ENCODE peak calls at places on chromosomes 3 and 15, in four cellular contexts. Z, B, A and O are unnamed samples. For H3K4me1 and H3K36me3, the result is how much of the 10 kb centered on the place peaks cover.

GRCh38 chr3:8441969-8442559 is 59.6 kb upstream of the LMCD1 start:
- DNase-seq in Z (peak), B (no peak), A (no peak), O (no peak)

GRCh38 chr3:154921351-154921750 is 158.8 kb upstream of the MME start:
- DNase-seq in Z (peak), B (no peak), A (no peak), O (no peak)

GRCh38 chr15:41804920-41805666 is 22.8 kb upstream of the JMJD7 start:
- DNase-seq in Z (no peak), B (no peak), A (no peak), O (no peak)

GRCh38 chr15:38549222-38549621 is 15.4 kb downstream of the RASGRP1 start:
- DNase-seq in Z (no peak), B (no peak), A (no peak), O (no peak)

GRCh38 chr15:94324117-94324826 is 92.9 kb downstream of the MCTP2 start:
- DNase-seq in Z (peak), B (peak), A (no peak), O (peak)

GRCh38 chr3:122916084-122916483 is 111.5 kb downstream of the SEMA5B start:
- DNase-seq in Z (no peak), B (no peak), A (no peak), O (no peak)

GRCh38 chr3:191253089-191253799 is 54.2 kb downstream of the OSTN start:
- DNase-seq in Z (peak), B (no peak), A (no peak), O (no peak)

GRCh38 chr3:40930131-40930538 is 269.2 kb upstream of the CTNNB1 start:
- DNase-seq in Z (no peak), B (no peak), A (peak), O (no peak)

GRCh38 chr15:96764501-96764900 is 434.0 kb downstream of the NR2F2 start:
- DNase-seq in Z (no peak), B (no peak), A (no peak), O (no peak)

GRCh38 chr3:196322-197153 is at the start of gene CHL1:
- DNase-seq in Z (peak), B (no peak), A (no peak), O (no peak)

GRCh38 chr3:38588276-38588971 is 61.1 kb downstream of the SCN5A start:
- DNase-seq in Z (no peak), B (no peak), A (peak), O (no peak)

GRCh38 chr3:47128110-47128509 is 35.8 kb downstream of the SETD2 start:
- DNase-seq in Z (no peak), B (no peak), A (no peak), O (no peak)

GRCh38 chr15:74403590-74403919 is 30.2 kb downstream of the SEMA7A start:
- DNase-seq in Z (no peak), B (no peak), A (no peak), O (no peak)

GRCh38 chr3:10962481-10963036 is 30.0 kb upstream of the SLC6A1 start:
- DNase-seq in Z (no peak), B (no peak), A (no peak), O (no peak)

GRCh38 chr3:155236473-155236872 is 57.0 kb downstream of the STRIT1 start:
- DNase-seq in Z (no peak), B (no peak), A (no peak), O (no peak)

GRCh38 chr3:134483195-134483890 is 2.4 kb downstream of the ANAPC13 start:
- DNase-seq in Z (no peak), B (no peak), A (no peak), O (no peak)

GRCh38 chr3:195411831-195412230 is 31.0 kb downstream of the ACAP2 start:
- DNase-seq in Z (no peak), B (no peak), A (no peak), O (no peak)

GRCh38 chr3:12188328-12188648 is 29.6 kb upstream of the TIMP4 start:
- DNase-seq in Z (no peak), B (no peak), A (no peak), O (no peak)

GRCh38 chr15:67838789-67839332 is 984 bp downstream of the RNU6-1 start:
- DNase-seq in Z (peak), B (no peak), A (peak), O (no peak)

GRCh38 chr3:106341090-106341489 is 472.3 kb upstream of the CBLB start:
- DNase-seq in Z (no peak), B (no peak), A (no peak), O (no peak)

GRCh38 chr3:127254730-127255129 is 33.1 kb downstream of the PRR20G start:
- DNase-seq in Z (peak), B (no peak), A (no peak), O (no peak)

GRCh38 chr3:141191097-141191749 is 40.4 kb upstream of the PXYLP1 start:
- DNase-seq in Z (no peak), B (no peak), A (no peak), O (no peak)

GRCh38 chr3:171648079-171648478 is 162.2 kb downstream of the PLD1 start:
- DNase-seq in Z (no peak), B (no peak), A (no peak), O (no peak)

GRCh38 chr3:172065534-172065933 is 26.2 kb downstream of the FNDC3B start:
- DNase-seq in Z (no peak), B (no peak), A (no peak), O (no peak)

GRCh38 chr3:151146071-151146730 is 56.8 kb downstream of the GPR171 start:
- DNase-seq in Z (peak), B (peak), A (peak), O (peak)

GRCh38 chr15:41022487-41023090 is 69.3 kb downstream of the CHAC1 start:
- DNase-seq in Z (peak), B (peak), A (no peak), O (peak)

GRCh38 chr3:190534386-190534785 is 20.5 kb downstream of the IL1RAP start:
- DNase-seq in Z (no peak), B (no peak), A (no peak), O (no peak)

GRCh38 chr3:53382106-53382505 is 34.8 kb upstream of the DCP1A start:
- DNase-seq in Z (no peak), B (no peak), A (no peak), O (no peak)

GRCh38 chr3:194206375-194206774 is 70.4 kb downstream of the HES1 start:
- DNase-seq in Z (no peak), B (no peak), A (peak), O (no peak)

GRCh38 chr15:55627730-55628368 is 39.7 kb upstream of the PYGO1 start:
- DNase-seq in Z (peak), B (no peak), A (no peak), O (no peak)

DNA sequence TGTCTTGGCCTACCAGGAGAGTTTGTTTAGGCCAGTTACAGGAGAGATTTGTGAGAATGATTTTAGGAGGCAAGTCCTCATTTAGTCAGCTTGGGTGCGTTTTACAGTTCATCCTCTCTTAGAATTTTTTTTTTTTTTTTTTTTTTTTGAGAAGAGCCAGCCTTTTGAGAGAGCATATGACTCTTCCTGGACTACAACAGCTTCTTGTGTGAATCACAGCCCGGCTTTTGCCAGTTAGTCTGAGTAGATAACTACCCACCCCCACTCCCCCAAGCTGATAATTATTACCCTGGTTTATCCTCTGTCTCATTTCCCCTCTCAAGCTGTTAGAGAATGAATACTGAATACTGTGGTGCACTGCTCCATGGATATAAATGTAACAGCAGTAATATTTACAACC is 7.8 kb downstream of the CHD2 start:
- DNase-seq in Z (no peak), B (peak), A (no peak), O (peak)
- H3K4me3 ChIP-seq in Z (no peak), B (peak), A (peak), O (peak)

DNA sequence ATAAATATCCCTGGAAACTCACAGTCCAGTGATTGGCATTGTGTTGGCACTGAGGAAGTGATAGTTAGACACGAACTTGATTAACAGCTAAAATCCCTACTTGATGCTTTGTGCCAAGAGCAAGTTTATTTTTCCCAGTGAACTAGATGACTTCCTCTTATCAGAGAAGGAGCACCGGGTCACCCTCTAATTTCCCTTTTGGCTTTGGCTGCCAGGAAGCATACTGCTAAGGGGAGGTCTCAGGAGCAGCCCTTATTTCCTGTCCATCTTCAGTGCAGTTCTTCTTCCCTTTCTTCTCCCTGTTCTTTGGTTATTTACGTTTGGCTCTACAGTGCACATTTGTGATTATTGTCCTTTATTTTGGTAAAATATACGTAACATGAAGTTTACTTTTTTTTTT is 13.0 kb downstream of the FBLN2 start:
- DNase-seq in Z (no peak), B (no peak), A (no peak), O (no peak)
- H3K4me1 ChIP-seq in Z (under half), B (under half), A (half or more), O (under half)

DNA sequence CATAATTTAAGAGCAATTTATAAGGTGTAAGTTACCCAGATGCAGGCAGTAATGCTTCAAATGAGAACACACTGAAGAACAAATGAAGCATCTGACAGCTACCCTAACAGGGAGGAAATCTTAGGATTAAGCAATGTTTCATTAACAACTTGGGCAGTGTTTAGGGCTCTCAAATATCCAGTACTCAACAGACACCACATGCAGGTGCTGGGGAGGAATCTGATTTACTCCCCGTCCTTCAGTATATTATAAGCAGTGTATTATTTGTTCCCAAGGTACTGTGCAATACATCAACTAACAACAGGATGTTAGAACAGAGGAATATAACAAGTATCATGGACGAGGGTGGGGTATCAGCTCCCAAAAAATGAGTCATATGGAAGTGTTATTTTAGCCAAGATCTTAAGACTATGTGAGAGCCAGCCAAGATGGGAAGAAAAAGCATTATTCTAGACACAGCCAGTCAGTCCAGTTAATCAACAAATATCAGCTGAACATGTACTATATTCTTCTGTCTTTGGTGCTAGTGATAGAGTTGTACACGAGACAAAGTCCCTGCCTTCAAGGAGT is 20.4 kb downstream of the BTBD1 start:
- DNase-seq in Z (no peak), B (no peak), A (no peak), O (no peak)
- H3K36me3 ChIP-seq in Z (under half), B (under half), A (half or more), O (under half)

GRCh38 chr15:89776274-89777072 is at the start of gene MESP2:
- DNase-seq in Z (peak), B (peak), A (peak), O (no peak)

GRCh38 chr15:89777073-89777820 is 1.1 kb downstream of the MESP2 start:
- DNase-seq in Z (peak), B (no peak), A (no peak), O (no peak)

GRCh38 chr15:89777821-89778380 is 1.8 kb downstream of the MESP2 start:
- DNase-seq in Z (no peak), B (no peak), A (no peak), O (no peak)

GRCh38 chr15:89774492-89774891 is 1.6 kb upstream of the MESP2 start:
- DNase-seq in Z (no peak), B (no peak), A (no peak), O (no peak)

DNA sequence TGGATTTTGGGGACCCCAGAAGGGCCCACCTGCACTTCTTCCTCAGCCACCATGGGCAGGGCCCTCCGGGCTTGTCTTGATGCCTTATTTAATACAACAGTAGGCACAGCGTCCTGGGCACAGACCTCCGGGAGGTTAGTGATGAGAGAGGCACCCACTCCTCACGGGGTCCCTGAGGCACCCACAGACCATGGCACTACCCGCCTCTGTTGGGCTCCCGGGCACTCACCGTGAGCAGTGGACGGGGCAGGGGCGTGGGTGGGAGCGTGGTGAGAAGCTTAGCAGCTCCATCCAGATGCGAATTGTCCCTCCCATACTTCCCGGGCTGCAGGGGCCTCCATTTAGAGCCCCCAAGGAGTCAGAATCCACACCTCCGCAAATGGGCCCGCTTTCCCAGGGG is 317 bp upstream of the MESP2 start:
- DNase-seq in Z (no peak), B (no peak), A (no peak), O (no peak)
- H3K4me3 ChIP-seq in Z (peak), B (no peak), A (peak), O (no peak)

GRCh38 chr15:81899024-81899423 is 146.8 kb downstream of the MEX3B start:
- DNase-seq in Z (no peak), B (no peak), A (no peak), O (no peak)

GRCh38 chr15:81895723-81896122 is 150.1 kb downstream of the MEX3B start:
- DNase-seq in Z (no peak), B (no peak), A (no peak), O (no peak)

GRCh38 chr15:81901323-81901722 is 144.5 kb downstream of the MEX3B start:
- DNase-seq in Z (no peak), B (no peak), A (no peak), O (no peak)

GRCh38 chr15:81897011-81897677 is 148.7 kb downstream of the MEX3B start:
- DNase-seq in Z (no peak), B (no peak), A (no peak), O (no peak)

GRCh38 chr15:81899730-81900129 is 146.1 kb downstream of the MEX3B start:
- DNase-seq in Z (no peak), B (no peak), A (no peak), O (no peak)
- H3K4me1 ChIP-seq in Z (under half), B (under half), A (under half), O (under half)

GRCh38 chr15:90876512-90877170 is 7.7 kb upstream of the FES start:
- DNase-seq in Z (no peak), B (no peak), A (no peak), O (no peak)

GRCh38 chr15:90873998-90874605 is 5.7 kb downstream of the FURIN start:
- DNase-seq in Z (peak), B (no peak), A (no peak), O (no peak)

GRCh38 chr15:90877315-90877714 is 7.0 kb upstream of the FES start:
- DNase-seq in Z (no peak), B (no peak), A (no peak), O (no peak)

GRCh38 chr15:90876046-90876445 is 7.7 kb downstream of the FURIN start:
- DNase-seq in Z (no peak), B (no peak), A (no peak), O (no peak)

GRCh38 chr15:90875549-90875981 is 7.2 kb downstream of the FURIN start:
- DNase-seq in Z (no peak), B (no peak), A (no peak), O (no peak)
- H3K36me3 ChIP-seq in Z (under half), B (under half), A (half or more), O (under half)

GRCh38 chr3:120743556-120744195 is 1.1 kb downstream of the GTF2E1 start:
- DNase-seq in Z (no peak), B (no peak), A (no peak), O (no peak)
- H3K4me3 ChIP-seq in Z (peak), B (peak), A (peak), O (peak)

DNA sequence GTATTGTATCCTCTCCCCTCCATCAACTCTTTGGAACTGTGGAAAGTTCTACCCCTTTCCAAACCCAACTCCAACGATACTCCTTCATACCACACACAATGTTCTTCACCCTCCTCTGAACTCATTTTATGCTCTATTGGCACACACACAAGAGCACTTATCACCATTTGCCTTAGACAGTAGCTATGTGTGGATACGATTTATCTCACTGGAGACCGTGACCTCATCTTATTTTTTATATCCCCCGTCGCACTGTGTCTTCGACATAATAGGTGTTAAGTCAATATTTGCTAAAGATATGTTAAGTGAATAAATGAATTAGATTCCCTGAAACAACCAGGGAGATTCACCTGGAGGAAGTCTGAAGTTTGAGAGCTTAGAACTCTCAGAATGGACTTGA is 316.6 kb upstream of the PROK2 start:
- DNase-seq in Z (no peak), B (no peak), A (no peak), O (no peak)
- H3K4me1 ChIP-seq in Z (under half), B (under half), A (under half), O (under half)

DNA sequence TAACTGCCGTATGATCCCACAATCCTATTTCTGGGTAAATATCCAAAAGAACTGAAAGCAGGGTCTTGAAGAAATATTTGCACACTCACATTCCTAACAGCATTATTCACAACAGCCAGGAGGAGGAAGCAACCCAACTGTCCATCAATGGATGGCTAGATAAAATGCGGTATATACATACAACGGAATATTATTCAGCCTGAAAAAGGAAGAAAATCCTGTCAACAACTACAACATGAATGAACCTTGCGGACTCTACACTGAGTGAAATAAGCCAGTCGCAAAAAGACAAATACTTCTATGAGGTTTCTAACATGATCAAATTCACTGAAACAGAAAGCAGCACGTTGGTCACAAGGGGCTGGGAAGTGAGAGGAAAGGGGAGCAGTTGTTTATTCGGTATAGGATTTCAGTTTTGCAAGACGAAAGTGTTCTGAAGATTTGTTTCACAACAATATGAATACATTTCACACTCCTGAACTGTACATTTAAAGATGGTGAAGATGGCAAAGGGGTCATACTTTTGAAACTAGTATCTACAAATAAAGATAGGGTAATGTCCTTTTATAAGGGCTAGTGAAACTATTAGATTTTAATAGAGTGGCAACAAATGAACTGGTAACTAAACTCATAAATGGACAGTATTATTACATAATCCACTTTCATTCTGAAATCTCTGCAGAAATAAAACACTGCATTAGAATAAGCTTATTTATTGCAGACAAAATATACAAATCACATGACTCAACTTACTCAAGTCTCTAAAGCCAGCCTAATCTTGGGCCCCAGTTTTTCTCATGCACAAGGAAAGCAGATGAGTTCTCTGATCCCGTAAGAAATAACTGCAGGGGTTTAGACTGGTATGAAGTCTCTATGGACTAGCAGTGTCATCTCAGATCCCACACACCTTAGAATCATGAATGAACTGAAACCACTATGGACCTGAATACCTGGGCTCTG is 6.0 kb downstream of the DLG1 start:
- DNase-seq in Z (no peak), B (no peak), A (no peak), O (no peak)
- H3K36me3 ChIP-seq in Z (under half), B (under half), A (under half), O (under half)

DNA sequence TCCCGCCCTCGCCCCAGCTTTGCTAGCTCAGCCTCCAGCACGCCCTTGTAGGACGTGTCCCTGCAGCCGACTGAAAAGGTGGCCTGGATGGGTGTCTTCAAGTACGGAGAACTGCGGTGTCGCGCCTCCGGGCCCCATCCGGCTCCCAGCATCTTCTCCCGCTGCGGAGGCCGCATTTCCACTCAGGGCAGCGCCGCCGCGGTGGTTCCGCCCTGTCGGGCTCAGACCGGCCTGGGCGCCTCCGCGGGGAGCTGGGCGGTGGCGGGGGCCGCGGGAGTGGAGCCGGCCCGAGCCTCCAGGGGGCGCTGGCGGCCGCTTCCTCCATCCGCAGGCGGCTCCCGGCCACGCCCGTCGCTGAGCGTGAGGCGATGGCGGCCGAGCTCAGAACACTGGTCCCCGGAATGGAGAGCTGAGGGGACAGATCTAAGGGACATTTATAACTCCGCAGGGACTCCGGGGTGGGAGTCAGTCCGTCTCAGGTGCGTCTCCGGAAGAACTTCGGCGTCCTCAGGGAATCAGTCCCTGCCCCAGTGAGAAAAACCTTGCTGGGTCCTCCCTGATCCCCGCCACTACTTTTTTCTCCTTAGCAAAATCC is 13.6 kb upstream of the SMCO1 start:
- DNase-seq in Z (peak), B (peak), A (peak), O (peak)
- H3K4me3 ChIP-seq in Z (peak), B (peak), A (peak), O (peak)